ENCODE peak calls at places on chromosomes 16 and 17, in eight cellular contexts. One of them, this sample, is unnamed.

GRCh38 chr16:5058476-5058875 is 7.3 kb downstream of the C16orf89 start:
- DNase-seq in anterior cingulate cortex: no peak
- DNase-seq in foreskin fibroblast: peak; percentile 28
- DNase-seq in stimulated activated CD4-positive, alpha-beta T cell treated with anti-CD3 and anti-CD28 coated beads, Interleukin-4, amount 100 ng/mL, for 4 hours: no peak
- DNase-seq in ureter: no peak
- DNase-seq in lung microvascular endothelial cell: peak; percentile 34
- DNase-seq in NCI-H1694 treated with DMSO at 0.1 percent for 48 hours: no peak
- DNase-seq in CD4-positive, alpha-beta memory T cell: no peak
- DNase-seq in this sample: no peak

GRCh38 chr17:9571201-9571600 is 4.4 kb downstream of the STX8 start:
- DNase-seq in anterior cingulate cortex: no peak
- DNase-seq in foreskin fibroblast: no peak
- DNase-seq in stimulated activated CD4-positive, alpha-beta T cell treated with anti-CD3 and anti-CD28 coated beads, Interleukin-4, amount 100 ng/mL, for 4 hours: no peak
- DNase-seq in ureter: no peak
- DNase-seq in lung microvascular endothelial cell: no peak
- DNase-seq in NCI-H1694 treated with DMSO at 0.1 percent for 48 hours: no peak
- DNase-seq in CD4-positive, alpha-beta memory T cell: no peak
- DNase-seq in this sample: no peak

GRCh38 chr16:47523342-47524006 is 62.3 kb downstream of the PHKB start:
- DNase-seq in anterior cingulate cortex: no peak
- DNase-seq in foreskin fibroblast: no peak
- DNase-seq in stimulated activated CD4-positive, alpha-beta T cell treated with anti-CD3 and anti-CD28 coated beads, Interleukin-4, amount 100 ng/mL, for 4 hours: no peak
- DNase-seq in ureter: no peak
- DNase-seq in lung microvascular endothelial cell: peak; percentile 24
- DNase-seq in NCI-H1694 treated with DMSO at 0.1 percent for 48 hours: no peak
- DNase-seq in CD4-positive, alpha-beta memory T cell: no peak
- DNase-seq in this sample: no peak

GRCh38 chr17:34624767-34625389 is 45.5 kb downstream of the TMEM132E start:
- DNase-seq in anterior cingulate cortex: no peak
- DNase-seq in foreskin fibroblast: no peak
- DNase-seq in stimulated activated CD4-positive, alpha-beta T cell treated with anti-CD3 and anti-CD28 coated beads, Interleukin-4, amount 100 ng/mL, for 4 hours: no peak
- DNase-seq in ureter: no peak
- DNase-seq in lung microvascular endothelial cell: no peak
- DNase-seq in NCI-H1694 treated with DMSO at 0.1 percent for 48 hours: no peak
- DNase-seq in CD4-positive, alpha-beta memory T cell: no peak
- DNase-seq in this sample: no peak

GRCh38 chr17:13931752-13932477 is 137.4 kb upstream of the COX10 start:
- DNase-seq in anterior cingulate cortex: no peak
- DNase-seq in foreskin fibroblast: peak; percentile 77
- DNase-seq in stimulated activated CD4-positive, alpha-beta T cell treated with anti-CD3 and anti-CD28 coated beads, Interleukin-4, amount 100 ng/mL, for 4 hours: no peak
- DNase-seq in ureter: peak; percentile 58
- DNase-seq in lung microvascular endothelial cell: no peak
- DNase-seq in NCI-H1694 treated with DMSO at 0.1 percent for 48 hours: no peak
- DNase-seq in CD4-positive, alpha-beta memory T cell: no peak
- DNase-seq in this sample: peak; percentile 56

GRCh38 chr17:39450847-39451581 is at the start of gene MED1:
- DNase-seq in anterior cingulate cortex: peak; percentile 78
- DNase-seq in foreskin fibroblast: peak; percentile 99
- DNase-seq in stimulated activated CD4-positive, alpha-beta T cell treated with anti-CD3 and anti-CD28 coated beads, Interleukin-4, amount 100 ng/mL, for 4 hours: peak; percentile 79
- DNase-seq in ureter: peak; percentile 94
- DNase-seq in lung microvascular endothelial cell: peak; percentile 99
- DNase-seq in NCI-H1694 treated with DMSO at 0.1 percent for 48 hours: peak; percentile 100
- DNase-seq in CD4-positive, alpha-beta memory T cell: peak; percentile 93
- DNase-seq in this sample: peak; percentile 97

GRCh38 chr17:50278526-50279180 is 4.4 kb downstream of the TMEM92 start:
- DNase-seq in anterior cingulate cortex: no peak
- DNase-seq in foreskin fibroblast: no peak
- DNase-seq in stimulated activated CD4-positive, alpha-beta T cell treated with anti-CD3 and anti-CD28 coated beads, Interleukin-4, amount 100 ng/mL, for 4 hours: no peak
- DNase-seq in ureter: no peak
- DNase-seq in lung microvascular endothelial cell: no peak
- DNase-seq in NCI-H1694 treated with DMSO at 0.1 percent for 48 hours: no peak
- DNase-seq in CD4-positive, alpha-beta memory T cell: no peak
- DNase-seq in this sample: no peak

GRCh38 chr17:41284546-41284945 is 9.0 kb downstream of the KRTAP9-7 start:
- DNase-seq in anterior cingulate cortex: no peak
- DNase-seq in foreskin fibroblast: no peak
- DNase-seq in stimulated activated CD4-positive, alpha-beta T cell treated with anti-CD3 and anti-CD28 coated beads, Interleukin-4, amount 100 ng/mL, for 4 hours: no peak
- DNase-seq in ureter: no peak
- DNase-seq in lung microvascular endothelial cell: no peak
- DNase-seq in NCI-H1694 treated with DMSO at 0.1 percent for 48 hours: no peak
- DNase-seq in CD4-positive, alpha-beta memory T cell: no peak
- DNase-seq in this sample: no peak

GRCh38 chr17:27997044-27997401 is 45.5 kb upstream of the NLK start:
- DNase-seq in anterior cingulate cortex: no peak
- DNase-seq in foreskin fibroblast: no peak
- DNase-seq in stimulated activated CD4-positive, alpha-beta T cell treated with anti-CD3 and anti-CD28 coated beads, Interleukin-4, amount 100 ng/mL, for 4 hours: no peak
- DNase-seq in ureter: no peak
- DNase-seq in lung microvascular endothelial cell: no peak
- DNase-seq in NCI-H1694 treated with DMSO at 0.1 percent for 48 hours: no peak
- DNase-seq in CD4-positive, alpha-beta memory T cell: no peak
- DNase-seq in this sample: no peak

GRCh38 chr16:87149051-87149450 is 168.1 kb downstream of the C16orf95 start:
- DNase-seq in anterior cingulate cortex: no peak
- DNase-seq in foreskin fibroblast: peak; percentile 56
- DNase-seq in stimulated activated CD4-positive, alpha-beta T cell treated with anti-CD3 and anti-CD28 coated beads, Interleukin-4, amount 100 ng/mL, for 4 hours: no peak
- DNase-seq in ureter: no peak
- DNase-seq in lung microvascular endothelial cell: no peak
- DNase-seq in NCI-H1694 treated with DMSO at 0.1 percent for 48 hours: no peak
- DNase-seq in CD4-positive, alpha-beta memory T cell: no peak
- DNase-seq in this sample: no peak

GRCh38 chr16:77868052-77868451 is 79.7 kb downstream of the VAT1L start:
- DNase-seq in anterior cingulate cortex: no peak
- DNase-seq in foreskin fibroblast: no peak
- DNase-seq in stimulated activated CD4-positive, alpha-beta T cell treated with anti-CD3 and anti-CD28 coated beads, Interleukin-4, amount 100 ng/mL, for 4 hours: no peak
- DNase-seq in ureter: no peak
- DNase-seq in lung microvascular endothelial cell: no peak
- DNase-seq in NCI-H1694 treated with DMSO at 0.1 percent for 48 hours: no peak
- DNase-seq in CD4-positive, alpha-beta memory T cell: no peak
- DNase-seq in this sample: no peak

GRCh38 chr17:49439673-49440571 is 25.2 kb upstream of the PHB1 start:
- DNase-seq in anterior cingulate cortex: no peak
- DNase-seq in foreskin fibroblast: no peak
- DNase-seq in stimulated activated CD4-positive, alpha-beta T cell treated with anti-CD3 and anti-CD28 coated beads, Interleukin-4, amount 100 ng/mL, for 4 hours: no peak
- DNase-seq in ureter: no peak
- DNase-seq in lung microvascular endothelial cell: no peak
- DNase-seq in NCI-H1694 treated with DMSO at 0.1 percent for 48 hours: peak; percentile 9
- DNase-seq in CD4-positive, alpha-beta memory T cell: no peak
- DNase-seq in this sample: no peak

GRCh38 chr16:31459722-31460581 is 651 bp downstream of the ARMC5 start:
- DNase-seq in anterior cingulate cortex: peak; percentile 98
- DNase-seq in foreskin fibroblast: peak; percentile 100
- DNase-seq in stimulated activated CD4-positive, alpha-beta T cell treated with anti-CD3 and anti-CD28 coated beads, Interleukin-4, amount 100 ng/mL, for 4 hours: peak; percentile 100
- DNase-seq in ureter: peak; percentile 100
- DNase-seq in lung microvascular endothelial cell: peak; percentile 99
- DNase-seq in NCI-H1694 treated with DMSO at 0.1 percent for 48 hours: peak; percentile 96
- DNase-seq in CD4-positive, alpha-beta memory T cell: peak; percentile 100
- DNase-seq in this sample: peak; percentile 100

GRCh38 chr16:73483934-73484712 is 436.2 kb upstream of the ZFHX3 start:
- DNase-seq in anterior cingulate cortex: no peak
- DNase-seq in foreskin fibroblast: no peak
- DNase-seq in stimulated activated CD4-positive, alpha-beta T cell treated with anti-CD3 and anti-CD28 coated beads, Interleukin-4, amount 100 ng/mL, for 4 hours: no peak
- DNase-seq in ureter: no peak
- DNase-seq in lung microvascular endothelial cell: no peak
- DNase-seq in NCI-H1694 treated with DMSO at 0.1 percent for 48 hours: peak; percentile 3
- DNase-seq in CD4-positive, alpha-beta memory T cell: no peak
- DNase-seq in this sample: no peak

GRCh38 chr17:45889579-45889978 is 4.8 kb upstream of the MAPT start:
- DNase-seq in anterior cingulate cortex: no peak
- DNase-seq in foreskin fibroblast: no peak
- DNase-seq in stimulated activated CD4-positive, alpha-beta T cell treated with anti-CD3 and anti-CD28 coated beads, Interleukin-4, amount 100 ng/mL, for 4 hours: no peak
- DNase-seq in ureter: no peak
- DNase-seq in lung microvascular endothelial cell: no peak
- DNase-seq in NCI-H1694 treated with DMSO at 0.1 percent for 48 hours: no peak
- DNase-seq in CD4-positive, alpha-beta memory T cell: no peak
- DNase-seq in this sample: no peak

GRCh38 chr16:85759631-85760419 is 8.9 kb upstream of the C16orf74 start:
- DNase-seq in anterior cingulate cortex: no peak
- DNase-seq in foreskin fibroblast: no peak
- DNase-seq in stimulated activated CD4-positive, alpha-beta T cell treated with anti-CD3 and anti-CD28 coated beads, Interleukin-4, amount 100 ng/mL, for 4 hours: no peak
- DNase-seq in ureter: no peak
- DNase-seq in lung microvascular endothelial cell: peak; percentile 38
- DNase-seq in NCI-H1694 treated with DMSO at 0.1 percent for 48 hours: no peak
- DNase-seq in CD4-positive, alpha-beta memory T cell: no peak
- DNase-seq in this sample: no peak

GRCh38 chr17:8698142-8699050 is 46.2 kb downstream of the CCDC42 start:
- DNase-seq in anterior cingulate cortex: no peak
- DNase-seq in foreskin fibroblast: peak; percentile 62
- DNase-seq in stimulated activated CD4-positive, alpha-beta T cell treated with anti-CD3 and anti-CD28 coated beads, Interleukin-4, amount 100 ng/mL, for 4 hours: no peak
- DNase-seq in ureter: no peak
- DNase-seq in lung microvascular endothelial cell: peak; percentile 57
- DNase-seq in NCI-H1694 treated with DMSO at 0.1 percent for 48 hours: no peak
- DNase-seq in CD4-positive, alpha-beta memory T cell: no peak
- DNase-seq in this sample: peak; percentile 28

GRCh38 chr17:27240086-27240801 is 53.7 kb upstream of the WSB1 start:
- DNase-seq in anterior cingulate cortex: no peak
- DNase-seq in foreskin fibroblast: no peak
- DNase-seq in stimulated activated CD4-positive, alpha-beta T cell treated with anti-CD3 and anti-CD28 coated beads, Interleukin-4, amount 100 ng/mL, for 4 hours: no peak
- DNase-seq in ureter: no peak
- DNase-seq in lung microvascular endothelial cell: no peak
- DNase-seq in NCI-H1694 treated with DMSO at 0.1 percent for 48 hours: no peak
- DNase-seq in CD4-positive, alpha-beta memory T cell: no peak
- DNase-seq in this sample: no peak

GRCh38 chr16:1188781-1189189 is 35.9 kb downstream of the CACNA1H start:
- DNase-seq in anterior cingulate cortex: no peak
- DNase-seq in foreskin fibroblast: peak; percentile 55
- DNase-seq in stimulated activated CD4-positive, alpha-beta T cell treated with anti-CD3 and anti-CD28 coated beads, Interleukin-4, amount 100 ng/mL, for 4 hours: peak; percentile 45
- DNase-seq in ureter: peak; percentile 59
- DNase-seq in lung microvascular endothelial cell: peak; percentile 68
- DNase-seq in NCI-H1694 treated with DMSO at 0.1 percent for 48 hours: no peak
- DNase-seq in CD4-positive, alpha-beta memory T cell: peak; percentile 48
- DNase-seq in this sample: no peak

GRCh38 chr17:41483991-41484826 is 3.3 kb upstream of the KRT35 start:
- DNase-seq in anterior cingulate cortex: no peak
- DNase-seq in foreskin fibroblast: peak; percentile 47
- DNase-seq in stimulated activated CD4-positive, alpha-beta T cell treated with anti-CD3 and anti-CD28 coated beads, Interleukin-4, amount 100 ng/mL, for 4 hours: no peak
- DNase-seq in ureter: no peak
- DNase-seq in lung microvascular endothelial cell: peak; percentile 91
- DNase-seq in NCI-H1694 treated with DMSO at 0.1 percent for 48 hours: no peak
- DNase-seq in CD4-positive, alpha-beta memory T cell: no peak
- DNase-seq in this sample: no peak

GRCh38 chr17:50426814-50427787 is 1.1 kb downstream of the ACSF2 start:
- DNase-seq in anterior cingulate cortex: no peak
- DNase-seq in foreskin fibroblast: peak; percentile 57
- DNase-seq in stimulated activated CD4-positive, alpha-beta T cell treated with anti-CD3 and anti-CD28 coated beads, Interleukin-4, amount 100 ng/mL, for 4 hours: no peak
- DNase-seq in ureter: peak; percentile 52
- DNase-seq in lung microvascular endothelial cell: peak; percentile 28
- DNase-seq in NCI-H1694 treated with DMSO at 0.1 percent for 48 hours: no peak
- DNase-seq in CD4-positive, alpha-beta memory T cell: no peak
- DNase-seq in this sample: peak; percentile 30

GRCh38 chr16:3785413-3785812 is 68.1 kb upstream of the TRAP1 start:
- DNase-seq in anterior cingulate cortex: no peak
- DNase-seq in foreskin fibroblast: no peak
- DNase-seq in stimulated activated CD4-positive, alpha-beta T cell treated with anti-CD3 and anti-CD28 coated beads, Interleukin-4, amount 100 ng/mL, for 4 hours: no peak
- DNase-seq in ureter: no peak
- DNase-seq in lung microvascular endothelial cell: no peak
- DNase-seq in NCI-H1694 treated with DMSO at 0.1 percent for 48 hours: no peak
- DNase-seq in CD4-positive, alpha-beta memory T cell: no peak
- DNase-seq in this sample: no peak

GRCh38 chr16:50680907-50681885 is at the start of gene SNX20:
- DNase-seq in anterior cingulate cortex: no peak
- DNase-seq in foreskin fibroblast: no peak
- DNase-seq in stimulated activated CD4-positive, alpha-beta T cell treated with anti-CD3 and anti-CD28 coated beads, Interleukin-4, amount 100 ng/mL, for 4 hours: peak; percentile 47
- DNase-seq in ureter: no peak
- DNase-seq in lung microvascular endothelial cell: no peak
- DNase-seq in NCI-H1694 treated with DMSO at 0.1 percent for 48 hours: no peak
- DNase-seq in CD4-positive, alpha-beta memory T cell: peak; percentile 76
- DNase-seq in this sample: peak; percentile 45

GRCh38 chr17:61371606-61372005 is 28.0 kb upstream of the TBX2 start:
- DNase-seq in anterior cingulate cortex: no peak
- DNase-seq in foreskin fibroblast: no peak
- DNase-seq in stimulated activated CD4-positive, alpha-beta T cell treated with anti-CD3 and anti-CD28 coated beads, Interleukin-4, amount 100 ng/mL, for 4 hours: no peak
- DNase-seq in ureter: no peak
- DNase-seq in lung microvascular endothelial cell: no peak
- DNase-seq in NCI-H1694 treated with DMSO at 0.1 percent for 48 hours: no peak
- DNase-seq in CD4-positive, alpha-beta memory T cell: no peak
- DNase-seq in this sample: no peak

GRCh38 chr16:19701091-19701490 is 16.9 kb downstream of the KNOP1 start:
- DNase-seq in anterior cingulate cortex: no peak
- DNase-seq in foreskin fibroblast: no peak
- DNase-seq in stimulated activated CD4-positive, alpha-beta T cell treated with anti-CD3 and anti-CD28 coated beads, Interleukin-4, amount 100 ng/mL, for 4 hours: no peak
- DNase-seq in ureter: no peak
- DNase-seq in lung microvascular endothelial cell: no peak
- DNase-seq in NCI-H1694 treated with DMSO at 0.1 percent for 48 hours: no peak
- DNase-seq in CD4-positive, alpha-beta memory T cell: no peak
- DNase-seq in this sample: no peak

GRCh38 chr17:65750678-65751077 is 189.2 kb upstream of the AXIN2 start:
- DNase-seq in anterior cingulate cortex: no peak
- DNase-seq in foreskin fibroblast: peak; percentile 99
- DNase-seq in stimulated activated CD4-positive, alpha-beta T cell treated with anti-CD3 and anti-CD28 coated beads, Interleukin-4, amount 100 ng/mL, for 4 hours: peak; percentile 21
- DNase-seq in ureter: peak; percentile 65
- DNase-seq in lung microvascular endothelial cell: peak; percentile 75
- DNase-seq in NCI-H1694 treated with DMSO at 0.1 percent for 48 hours: no peak
- DNase-seq in CD4-positive, alpha-beta memory T cell: peak; percentile 76
- DNase-seq in this sample: peak; percentile 85

GRCh38 chr16:76946879-76947278 is 244.1 kb upstream of the MON1B start:
- DNase-seq in anterior cingulate cortex: no peak
- DNase-seq in foreskin fibroblast: peak; percentile 85
- DNase-seq in stimulated activated CD4-positive, alpha-beta T cell treated with anti-CD3 and anti-CD28 coated beads, Interleukin-4, amount 100 ng/mL, for 4 hours: no peak
- DNase-seq in ureter: no peak
- DNase-seq in lung microvascular endothelial cell: peak; percentile 51
- DNase-seq in NCI-H1694 treated with DMSO at 0.1 percent for 48 hours: no peak
- DNase-seq in CD4-positive, alpha-beta memory T cell: no peak
- DNase-seq in this sample: peak; percentile 41

GRCh38 chr16:740764-741505 is at the start of gene CIAO3:
- DNase-seq in anterior cingulate cortex: peak; percentile 66
- DNase-seq in foreskin fibroblast: peak; percentile 96
- DNase-seq in stimulated activated CD4-positive, alpha-beta T cell treated with anti-CD3 and anti-CD28 coated beads, Interleukin-4, amount 100 ng/mL, for 4 hours: peak; percentile 92
- DNase-seq in ureter: peak; percentile 90
- DNase-seq in lung microvascular endothelial cell: peak; percentile 95
- DNase-seq in NCI-H1694 treated with DMSO at 0.1 percent for 48 hours: peak; percentile 60
- DNase-seq in CD4-positive, alpha-beta memory T cell: peak; percentile 91
- DNase-seq in this sample: peak; percentile 90

GRCh38 chr17:33492082-33492481 is 199.0 kb upstream of the ASIC2 start:
- DNase-seq in anterior cingulate cortex: no peak
- DNase-seq in foreskin fibroblast: no peak
- DNase-seq in stimulated activated CD4-positive, alpha-beta T cell treated with anti-CD3 and anti-CD28 coated beads, Interleukin-4, amount 100 ng/mL, for 4 hours: no peak
- DNase-seq in ureter: no peak
- DNase-seq in lung microvascular endothelial cell: no peak
- DNase-seq in NCI-H1694 treated with DMSO at 0.1 percent for 48 hours: no peak
- DNase-seq in CD4-positive, alpha-beta memory T cell: no peak
- DNase-seq in this sample: no peak

GRCh38 chr17:17304521-17304985 is 1.4 kb downstream of the NT5M start:
- DNase-seq in anterior cingulate cortex: no peak
- DNase-seq in foreskin fibroblast: no peak
- DNase-seq in stimulated activated CD4-positive, alpha-beta T cell treated with anti-CD3 and anti-CD28 coated beads, Interleukin-4, amount 100 ng/mL, for 4 hours: no peak
- DNase-seq in ureter: no peak
- DNase-seq in lung microvascular endothelial cell: no peak
- DNase-seq in NCI-H1694 treated with DMSO at 0.1 percent for 48 hours: no peak
- DNase-seq in CD4-positive, alpha-beta memory T cell: peak; percentile 48
- DNase-seq in this sample: no peak

GRCh38 chr16:89055313-89055712 is 38.3 kb upstream of the ACSF3 start:
- DNase-seq in anterior cingulate cortex: no peak
- DNase-seq in foreskin fibroblast: no peak
- DNase-seq in stimulated activated CD4-positive, alpha-beta T cell treated with anti-CD3 and anti-CD28 coated beads, Interleukin-4, amount 100 ng/mL, for 4 hours: no peak
- DNase-seq in ureter: no peak
- DNase-seq in lung microvascular endothelial cell: no peak
- DNase-seq in NCI-H1694 treated with DMSO at 0.1 percent for 48 hours: no peak
- DNase-seq in CD4-positive, alpha-beta memory T cell: no peak
- DNase-seq in this sample: no peak

GRCh38 chr17:43042025-43042424 is 17.0 kb downstream of the RND2 start:
- DNase-seq in anterior cingulate cortex: no peak
- DNase-seq in foreskin fibroblast: peak; percentile 15
- DNase-seq in stimulated activated CD4-positive, alpha-beta T cell treated with anti-CD3 and anti-CD28 coated beads, Interleukin-4, amount 100 ng/mL, for 4 hours: no peak
- DNase-seq in ureter: no peak
- DNase-seq in lung microvascular endothelial cell: no peak
- DNase-seq in NCI-H1694 treated with DMSO at 0.1 percent for 48 hours: no peak
- DNase-seq in CD4-positive, alpha-beta memory T cell: no peak
- DNase-seq in this sample: no peak

GRCh38 chr16:84096447-84097005 is 20.2 kb downstream of the MBTPS1 start:
- DNase-seq in anterior cingulate cortex: no peak
- DNase-seq in foreskin fibroblast: no peak
- DNase-seq in stimulated activated CD4-positive, alpha-beta T cell treated with anti-CD3 and anti-CD28 coated beads, Interleukin-4, amount 100 ng/mL, for 4 hours: no peak
- DNase-seq in ureter: no peak
- DNase-seq in lung microvascular endothelial cell: no peak
- DNase-seq in NCI-H1694 treated with DMSO at 0.1 percent for 48 hours: no peak
- DNase-seq in CD4-positive, alpha-beta memory T cell: no peak
- DNase-seq in this sample: no peak

GRCh38 chr16:29154100-29154499 is 169.2 kb downstream of the LAT start:
- DNase-seq in anterior cingulate cortex: no peak
- DNase-seq in foreskin fibroblast: no peak
- DNase-seq in stimulated activated CD4-positive, alpha-beta T cell treated with anti-CD3 and anti-CD28 coated beads, Interleukin-4, amount 100 ng/mL, for 4 hours: no peak
- DNase-seq in ureter: no peak
- DNase-seq in lung microvascular endothelial cell: no peak
- DNase-seq in NCI-H1694 treated with DMSO at 0.1 percent for 48 hours: no peak
- DNase-seq in CD4-positive, alpha-beta memory T cell: no peak
- DNase-seq in this sample: no peak

This sample was measured in mucosa of gallbladder.